ENCODE peak calls at places on chromosomes 2 and 18, in seven cellular contexts. One of them, this sample, is unnamed.

GRCh38 chr2:95234806-95235205 is 27.5 kb downstream of the ZNF892 start:
- DNase-seq in PC-9: no peak
- DNase-seq in cardiac muscle cell: no peak
- DNase-seq in mucosa of descending colon: no peak
- DNase-seq in neural progenitor cell: no peak
- DNase-seq in tibial artery: no peak
- DNase-seq in lower lobe of right lung: no peak
- DNase-seq in this sample: no peak

GRCh38 chr2:133657591-133657990 is 89.3 kb upstream of the NCKAP5 start:
- DNase-seq in PC-9: no peak
- DNase-seq in cardiac muscle cell: no peak
- DNase-seq in mucosa of descending colon: no peak
- DNase-seq in neural progenitor cell: no peak
- DNase-seq in tibial artery: no peak
- DNase-seq in lower lobe of right lung: no peak
- DNase-seq in this sample: no peak

GRCh38 chr2:133492719-133493366 is 75.4 kb downstream of the NCKAP5 start:
- DNase-seq in PC-9: no peak
- DNase-seq in cardiac muscle cell: no peak
- DNase-seq in mucosa of descending colon: no peak
- DNase-seq in neural progenitor cell: no peak
- DNase-seq in tibial artery: no peak
- DNase-seq in lower lobe of right lung: no peak
- DNase-seq in this sample: no peak

GRCh38 chr2:43038034-43038719 is 188.2 kb downstream of the ZFP36L2 start:
- DNase-seq in PC-9: peak; percentile 90
- DNase-seq in cardiac muscle cell: peak; percentile 56
- DNase-seq in mucosa of descending colon: no peak
- DNase-seq in neural progenitor cell: no peak
- DNase-seq in tibial artery: no peak
- DNase-seq in lower lobe of right lung: no peak
- DNase-seq in this sample: peak; percentile 73

GRCh38 chr18:27298215-27298804 is 113.2 kb upstream of the CHST9 start:
- DNase-seq in PC-9: no peak
- DNase-seq in cardiac muscle cell: no peak
- DNase-seq in mucosa of descending colon: no peak
- DNase-seq in neural progenitor cell: peak; percentile 31
- DNase-seq in tibial artery: no peak
- DNase-seq in lower lobe of right lung: no peak
- DNase-seq in this sample: no peak

GRCh38 chr18:50622865-50623393 is 63.0 kb downstream of the MAPK4 start:
- DNase-seq in PC-9: no peak
- DNase-seq in cardiac muscle cell: no peak
- DNase-seq in mucosa of descending colon: no peak
- DNase-seq in neural progenitor cell: no peak
- DNase-seq in tibial artery: no peak
- DNase-seq in lower lobe of right lung: no peak
- DNase-seq in this sample: no peak

GRCh38 chr2:177165103-177165583 is 47.5 kb upstream of the HNRNPA3 start:
- DNase-seq in PC-9: peak; percentile 31
- DNase-seq in cardiac muscle cell: peak; percentile 71
- DNase-seq in mucosa of descending colon: no peak
- DNase-seq in neural progenitor cell: no peak
- DNase-seq in tibial artery: peak; percentile 77
- DNase-seq in lower lobe of right lung: no peak
- DNase-seq in this sample: peak; percentile 24

GRCh38 chr2:179818546-179818945 is 42.9 kb downstream of the ZNF385B start:
- DNase-seq in PC-9: peak; percentile 14
- DNase-seq in cardiac muscle cell: peak; percentile 3
- DNase-seq in mucosa of descending colon: no peak
- DNase-seq in neural progenitor cell: no peak
- DNase-seq in tibial artery: no peak
- DNase-seq in lower lobe of right lung: no peak
- DNase-seq in this sample: no peak

GRCh38 chr2:152875832-152876669 is 157.6 kb downstream of the ARL6IP6 start:
- DNase-seq in PC-9: no peak
- DNase-seq in cardiac muscle cell: peak; percentile 75
- DNase-seq in mucosa of descending colon: no peak
- DNase-seq in neural progenitor cell: no peak
- DNase-seq in tibial artery: no peak
- DNase-seq in lower lobe of right lung: no peak
- DNase-seq in this sample: no peak

GRCh38 chr18:78980279-78980771 is 707 bp downstream of the SALL3 start:
- DNase-seq in PC-9: no peak
- DNase-seq in cardiac muscle cell: peak; percentile 9
- DNase-seq in mucosa of descending colon: no peak
- DNase-seq in neural progenitor cell: no peak
- DNase-seq in tibial artery: no peak
- DNase-seq in lower lobe of right lung: no peak
- DNase-seq in this sample: no peak

GRCh38 chr2:201144101-201145051 is 28.4 kb downstream of the CFLAR start:
- DNase-seq in PC-9: no peak
- DNase-seq in cardiac muscle cell: no peak
- DNase-seq in mucosa of descending colon: no peak
- DNase-seq in neural progenitor cell: no peak
- DNase-seq in tibial artery: no peak
- DNase-seq in lower lobe of right lung: no peak
- DNase-seq in this sample: no peak

GRCh38 chr2:235086481-235087184 is 134.8 kb downstream of the SH3BP4 start:
- DNase-seq in PC-9: no peak
- DNase-seq in cardiac muscle cell: no peak
- DNase-seq in mucosa of descending colon: no peak
- DNase-seq in neural progenitor cell: no peak
- DNase-seq in tibial artery: no peak
- DNase-seq in lower lobe of right lung: no peak
- DNase-seq in this sample: no peak

GRCh38 chr18:30613467-30613801 is 429.1 kb downstream of the DSC3 start:
- DNase-seq in PC-9: no peak
- DNase-seq in cardiac muscle cell: no peak
- DNase-seq in mucosa of descending colon: no peak
- DNase-seq in neural progenitor cell: no peak
- DNase-seq in tibial artery: no peak
- DNase-seq in lower lobe of right lung: no peak
- DNase-seq in this sample: no peak

DNA sequence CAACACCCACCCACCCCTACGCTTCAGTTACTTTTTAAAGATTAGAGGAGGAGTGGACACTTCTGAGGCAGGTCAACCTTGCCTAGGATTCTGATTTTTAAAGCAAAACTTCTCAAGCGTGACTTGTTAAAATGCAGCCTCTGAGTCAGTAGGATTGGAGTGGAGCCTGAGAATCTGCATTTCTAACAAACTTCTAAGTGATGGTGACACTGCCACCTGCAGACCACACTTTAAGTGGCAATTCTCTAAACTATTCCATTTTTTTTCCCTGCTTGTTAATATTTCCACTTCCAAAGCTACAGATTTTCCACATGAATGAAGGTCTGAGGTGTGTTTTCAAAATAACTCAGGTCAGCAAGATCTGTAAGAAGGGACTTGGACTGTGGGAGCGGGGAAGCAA is 171.1 kb upstream of the CCDC150 start:
- DNase-seq in PC-9: no peak
- DNase-seq in cardiac muscle cell: no peak
- DNase-seq in mucosa of descending colon: no peak
- DNase-seq in neural progenitor cell: no peak
- DNase-seq in tibial artery: no peak
- DNase-seq in lower lobe of right lung: no peak
- DNase-seq in this sample: no peak
- TF ChIP-seq CTCF in PC-9: no peak
- TF ChIP-seq CTCF in cardiac muscle cell: no peak
- TF ChIP-seq CTCF in mucosa of descending colon: no peak
- TF ChIP-seq CTCF in neural progenitor cell: peak; percentile 27
- TF ChIP-seq CTCF in tibial artery: no peak
- TF ChIP-seq CTCF in lower lobe of right lung: no peak
- TF ChIP-seq CTCF in this sample: peak; percentile 23

GRCh38 chr18:38459595-38459994 is 894.0 kb upstream of the CELF4 start:
- DNase-seq in PC-9: no peak
- DNase-seq in cardiac muscle cell: no peak
- DNase-seq in mucosa of descending colon: no peak
- DNase-seq in neural progenitor cell: no peak
- DNase-seq in tibial artery: no peak
- DNase-seq in lower lobe of right lung: no peak
- DNase-seq in this sample: no peak
- H3K4me3 ChIP-seq in PC-9: no peak overlapping the region
- H3K4me3 ChIP-seq in cardiac muscle cell: no peak overlapping the region
- H3K4me3 ChIP-seq in mucosa of descending colon: no peak overlapping the region
- H3K4me3 ChIP-seq in neural progenitor cell: no peak overlapping the region
- H3K4me3 ChIP-seq in tibial artery: no peak overlapping the region
- H3K4me3 ChIP-seq in lower lobe of right lung: no peak overlapping the region
- H3K4me3 ChIP-seq in this sample: no peak overlapping the region

DNA sequence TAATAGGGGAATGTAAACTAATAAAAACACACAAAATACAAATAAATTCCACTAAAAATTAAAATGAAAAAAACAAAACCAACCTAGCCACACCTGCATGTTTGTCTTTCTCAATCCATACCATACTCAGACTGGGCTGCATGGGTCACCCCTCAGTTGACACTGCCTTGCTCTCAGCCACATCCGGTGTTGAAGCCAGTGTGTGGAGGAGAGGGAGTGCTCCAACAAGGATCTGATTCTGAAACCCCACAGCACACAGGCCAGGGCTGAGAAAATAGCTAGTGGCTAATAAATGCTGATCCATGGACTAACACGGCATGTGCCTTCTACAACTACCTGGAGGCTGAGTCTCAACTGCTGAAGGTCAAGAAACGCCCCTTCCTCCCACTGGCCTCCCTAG is 13.7 kb downstream of the RND3 start:
- DNase-seq in PC-9: no peak
- DNase-seq in cardiac muscle cell: no peak
- DNase-seq in mucosa of descending colon: no peak
- DNase-seq in neural progenitor cell: no peak
- DNase-seq in tibial artery: no peak
- DNase-seq in lower lobe of right lung: no peak
- DNase-seq in this sample: no peak
- H3K4me1 ChIP-seq in PC-9: peaks cover 81% of the 10 kb centered on the region
- H3K4me1 ChIP-seq in cardiac muscle cell: peaks cover 5% of the 10 kb centered on the region
- H3K4me1 ChIP-seq in mucosa of descending colon: peaks cover 49% of the 10 kb centered on the region
- H3K4me1 ChIP-seq in neural progenitor cell: peaks cover 21% of the 10 kb centered on the region
- H3K4me1 ChIP-seq in tibial artery: peaks cover 67% of the 10 kb centered on the region
- H3K4me1 ChIP-seq in lower lobe of right lung: peaks cover 41% of the 10 kb centered on the region
- H3K4me1 ChIP-seq in this sample: no peaks in the 10 kb centered on the region

GRCh38 chr2:26191316-26192159 is 18.6 kb downstream of the GAREM2 start:
- DNase-seq in PC-9: no peak
- DNase-seq in cardiac muscle cell: no peak
- DNase-seq in mucosa of descending colon: no peak
- DNase-seq in neural progenitor cell: no peak
- DNase-seq in tibial artery: no peak
- DNase-seq in lower lobe of right lung: no peak
- DNase-seq in this sample: no peak
- TF ChIP-seq CTCF in PC-9: no peak
- TF ChIP-seq CTCF in cardiac muscle cell: no peak
- TF ChIP-seq CTCF in mucosa of descending colon: no peak
- TF ChIP-seq CTCF in neural progenitor cell: no peak
- TF ChIP-seq CTCF in tibial artery: no peak
- TF ChIP-seq CTCF in lower lobe of right lung: no peak
- TF ChIP-seq CTCF in this sample: no peak

GRCh38 chr18:55510809-55511208 is 77.2 kb downstream of the TCF4 start:
- DNase-seq in PC-9: no peak
- DNase-seq in cardiac muscle cell: peak; percentile 92
- DNase-seq in mucosa of descending colon: no peak
- DNase-seq in neural progenitor cell: no peak
- DNase-seq in tibial artery: no peak
- DNase-seq in lower lobe of right lung: no peak
- DNase-seq in this sample: no peak

GRCh38 chr18:55513199-55513598 is 74.8 kb downstream of the TCF4 start:
- DNase-seq in PC-9: no peak
- DNase-seq in cardiac muscle cell: peak; percentile 55
- DNase-seq in mucosa of descending colon: no peak
- DNase-seq in neural progenitor cell: no peak
- DNase-seq in tibial artery: no peak
- DNase-seq in lower lobe of right lung: no peak
- DNase-seq in this sample: no peak

GRCh38 chr18:55508637-55509036 is 79.4 kb downstream of the TCF4 start:
- DNase-seq in PC-9: no peak
- DNase-seq in cardiac muscle cell: no peak
- DNase-seq in mucosa of descending colon: no peak
- DNase-seq in neural progenitor cell: no peak
- DNase-seq in tibial artery: no peak
- DNase-seq in lower lobe of right lung: no peak
- DNase-seq in this sample: no peak

GRCh38 chr18:55509631-55510372 is 78.2 kb downstream of the TCF4 start:
- DNase-seq in PC-9: no peak
- DNase-seq in cardiac muscle cell: peak; percentile 75
- DNase-seq in mucosa of descending colon: no peak
- DNase-seq in neural progenitor cell: no peak
- DNase-seq in tibial artery: no peak
- DNase-seq in lower lobe of right lung: no peak
- DNase-seq in this sample: no peak

DNA sequence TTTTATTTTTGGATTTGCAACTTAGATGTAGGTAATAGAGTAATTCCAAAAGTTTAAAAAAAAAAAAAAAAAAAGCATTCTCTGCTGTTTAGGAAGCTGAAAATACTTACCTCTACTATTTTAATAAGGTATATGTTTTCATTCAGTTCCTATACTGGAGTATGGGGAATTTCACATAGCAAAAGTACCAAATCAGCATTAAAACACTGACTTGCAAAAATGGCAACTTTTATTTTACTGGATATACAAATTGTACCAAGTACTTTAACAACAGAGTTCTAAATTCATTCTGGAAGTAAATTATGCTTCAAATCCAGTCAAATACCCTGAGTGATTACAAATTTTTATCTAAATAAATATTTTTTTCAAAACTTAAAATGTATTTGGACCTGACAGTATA is 76.7 kb downstream of the TCF4 start:
- DNase-seq in PC-9: no peak
- DNase-seq in cardiac muscle cell: no peak
- DNase-seq in mucosa of descending colon: no peak
- DNase-seq in neural progenitor cell: no peak
- DNase-seq in tibial artery: no peak
- DNase-seq in lower lobe of right lung: no peak
- DNase-seq in this sample: no peak
- H3K4me3 ChIP-seq in PC-9: no peak overlapping the region
- H3K4me3 ChIP-seq in cardiac muscle cell: no peak overlapping the region
- H3K4me3 ChIP-seq in mucosa of descending colon: no peak overlapping the region
- H3K4me3 ChIP-seq in neural progenitor cell: no peak overlapping the region
- H3K4me3 ChIP-seq in tibial artery: no peak overlapping the region
- H3K4me3 ChIP-seq in lower lobe of right lung: no peak overlapping the region
- H3K4me3 ChIP-seq in this sample: no peak overlapping the region

This sample was measured in BE2C.